ENCODE peak calls at places on chromosomes 2 and 18, in four cellular contexts. One of them, this sample, is unnamed.

GRCh38 chr2:124254621-124255020 is 229.5 kb downstream of the CNTNAP5 start:
- DNase-seq in stimulated activated CD8-positive, alpha-beta memory T cell treated with anti-CD3 and anti-CD28 coated beads, Interleukin-15, amount 100 ng/mL, for 4 hours: no peak
- DNase-seq in hypothalamus: no peak
- DNase-seq in GM20000: no peak
- DNase-seq in this sample: no peak

GRCh38 chr2:158716921-158717320 is 78.2 kb upstream of the DAPL1 start:
- DNase-seq in stimulated activated CD8-positive, alpha-beta memory T cell treated with anti-CD3 and anti-CD28 coated beads, Interleukin-15, amount 100 ng/mL, for 4 hours: no peak
- DNase-seq in hypothalamus: no peak
- DNase-seq in GM20000: no peak
- DNase-seq in this sample: no peak

GRCh38 chr2:62150597-62151305 is 45.2 kb upstream of the B3GNT2 start:
- DNase-seq in stimulated activated CD8-positive, alpha-beta memory T cell treated with anti-CD3 and anti-CD28 coated beads, Interleukin-15, amount 100 ng/mL, for 4 hours: no peak
- DNase-seq in hypothalamus: no peak
- DNase-seq in GM20000: no peak
- DNase-seq in this sample: no peak

GRCh38 chr2:100529176-100529575 is 33.6 kb upstream of the PDCL3 start:
- DNase-seq in stimulated activated CD8-positive, alpha-beta memory T cell treated with anti-CD3 and anti-CD28 coated beads, Interleukin-15, amount 100 ng/mL, for 4 hours: no peak
- DNase-seq in hypothalamus: no peak
- DNase-seq in GM20000: no peak
- DNase-seq in this sample: no peak

GRCh38 chr2:120589782-120590608 is 145.7 kb upstream of the GLI2 start:
- DNase-seq in stimulated activated CD8-positive, alpha-beta memory T cell treated with anti-CD3 and anti-CD28 coated beads, Interleukin-15, amount 100 ng/mL, for 4 hours: no peak
- DNase-seq in hypothalamus: no peak
- DNase-seq in GM20000: no peak
- DNase-seq in this sample: no peak

GRCh38 chr2:25777077-25777476 is 101.2 kb downstream of the ASXL2 start:
- DNase-seq in stimulated activated CD8-positive, alpha-beta memory T cell treated with anti-CD3 and anti-CD28 coated beads, Interleukin-15, amount 100 ng/mL, for 4 hours: no peak
- DNase-seq in hypothalamus: no peak
- DNase-seq in GM20000: no peak
- DNase-seq in this sample: no peak

GRCh38 chr2:105490956-105491355 is 92.1 kb upstream of the FHL2 start:
- DNase-seq in stimulated activated CD8-positive, alpha-beta memory T cell treated with anti-CD3 and anti-CD28 coated beads, Interleukin-15, amount 100 ng/mL, for 4 hours: no peak
- DNase-seq in hypothalamus: no peak
- DNase-seq in GM20000: no peak
- DNase-seq in this sample: no peak

GRCh38 chr2:156845806-156846558 is 409.8 kb downstream of the GPD2 start:
- DNase-seq in stimulated activated CD8-positive, alpha-beta memory T cell treated with anti-CD3 and anti-CD28 coated beads, Interleukin-15, amount 100 ng/mL, for 4 hours: no peak
- DNase-seq in hypothalamus: no peak
- DNase-seq in GM20000: no peak
- DNase-seq in this sample: no peak

GRCh38 chr2:41854227-41854626 is 193.6 kb upstream of the PKDCC start:
- DNase-seq in stimulated activated CD8-positive, alpha-beta memory T cell treated with anti-CD3 and anti-CD28 coated beads, Interleukin-15, amount 100 ng/mL, for 4 hours: no peak
- DNase-seq in hypothalamus: no peak
- DNase-seq in GM20000: no peak
- DNase-seq in this sample: no peak

GRCh38 chr18:21047116-21047515 is 64.5 kb downstream of the ROCK1 start:
- DNase-seq in stimulated activated CD8-positive, alpha-beta memory T cell treated with anti-CD3 and anti-CD28 coated beads, Interleukin-15, amount 100 ng/mL, for 4 hours: no peak
- DNase-seq in hypothalamus: no peak
- DNase-seq in GM20000: no peak
- DNase-seq in this sample: no peak

GRCh38 chr2:119198267-119198840 is 25.3 kb upstream of the STEAP3 start:
- DNase-seq in stimulated activated CD8-positive, alpha-beta memory T cell treated with anti-CD3 and anti-CD28 coated beads, Interleukin-15, amount 100 ng/mL, for 4 hours: no peak
- DNase-seq in hypothalamus: no peak
- DNase-seq in GM20000: no peak
- DNase-seq in this sample: no peak

GRCh38 chr2:203238329-203238710 is 498 bp upstream of the CYP20A1 start:
- DNase-seq in stimulated activated CD8-positive, alpha-beta memory T cell treated with anti-CD3 and anti-CD28 coated beads, Interleukin-15, amount 100 ng/mL, for 4 hours: no peak
- DNase-seq in hypothalamus: no peak
- DNase-seq in GM20000: no peak
- DNase-seq in this sample: peak; percentile 31

GRCh38 chr2:178829299-178829698 is 22.1 kb upstream of the TTN start:
- DNase-seq in stimulated activated CD8-positive, alpha-beta memory T cell treated with anti-CD3 and anti-CD28 coated beads, Interleukin-15, amount 100 ng/mL, for 4 hours: no peak
- DNase-seq in hypothalamus: no peak
- DNase-seq in GM20000: no peak
- DNase-seq in this sample: no peak

GRCh38 chr18:42274488-42275137 is 319.6 kb downstream of the PIK3C3 start:
- DNase-seq in stimulated activated CD8-positive, alpha-beta memory T cell treated with anti-CD3 and anti-CD28 coated beads, Interleukin-15, amount 100 ng/mL, for 4 hours: no peak
- DNase-seq in hypothalamus: no peak
- DNase-seq in GM20000: no peak
- DNase-seq in this sample: peak; percentile 1

GRCh38 chr2:143175435-143175834 is 46.2 kb downstream of the ARHGAP15 start:
- DNase-seq in stimulated activated CD8-positive, alpha-beta memory T cell treated with anti-CD3 and anti-CD28 coated beads, Interleukin-15, amount 100 ng/mL, for 4 hours: no peak
- DNase-seq in hypothalamus: no peak
- DNase-seq in GM20000: no peak
- DNase-seq in this sample: no peak

GRCh38 chr2:69781321-69782248 is 39.7 kb downstream of the ANXA4 start:
- DNase-seq in stimulated activated CD8-positive, alpha-beta memory T cell treated with anti-CD3 and anti-CD28 coated beads, Interleukin-15, amount 100 ng/mL, for 4 hours: no peak
- DNase-seq in hypothalamus: no peak
- DNase-seq in GM20000: no peak
- DNase-seq in this sample: no peak

GRCh38 chr18:12477606-12478005 is 69.9 kb downstream of the PRELID3A start:
- DNase-seq in stimulated activated CD8-positive, alpha-beta memory T cell treated with anti-CD3 and anti-CD28 coated beads, Interleukin-15, amount 100 ng/mL, for 4 hours: no peak
- DNase-seq in hypothalamus: no peak
- DNase-seq in GM20000: no peak
- DNase-seq in this sample: no peak